ENCODE peak calls at places on chromosomes 3 and 15, in nine cellular contexts. V is CD4-positive, alpha-beta T cell; U is activated T-helper 9 cell treated with anti-CD3 and anti-CD28 coated beads, Interleukin-2, amount 50 U/mL, for 16 hours; Z is heart left ventricle; N is stimulated activated CD4-positive, alpha-beta T cell treated with anti-CD3 and anti-CD28 coated beads, Interleukin-15, amount 100 ng/mL, for 24 hours; A is GF-D8; R is ecto neural progenitor cell; J is GM10248; F is T-helper 17 cell. Y is an unnamed sample.
A peak's percentile ranks its signal among the peaks of the same experiment; 100 is the strongest.

GRCh38 chr3:10196389-10197052 is 31.8 kb downstream of the IRAK2 start:
- DNase-seq in N (peak; percentile 41), J (no peak), R (no peak), F (no peak), V (no peak), A (no peak), U (no peak), Z (peak; percentile 66), Y (peak; percentile 94)

GRCh38 chr3:178443634-178444033 is 92.6 kb upstream of the KCNMB2 start:
- DNase-seq in U (no peak), Z (no peak), F (no peak), V (no peak), J (no peak), N (no peak), R (no peak), A (no peak), Y (no peak)

GRCh38 chr3:184693011-184693975 is 18.6 kb downstream of the MAGEF1 start:
- DNase-seq in N (no peak), J (no peak), F (no peak), V (no peak), U (no peak), R (no peak), Z (no peak), A (no peak), Y (no peak)

GRCh38 chr15:82919231-82919886 is 33.2 kb downstream of the HOMER2 start:
- DNase-seq in Z (peak; percentile 50), U (no peak), V (no peak), A (no peak), J (no peak), R (no peak), N (no peak), F (no peak), Y (no peak)

GRCh38 chr15:27871078-27871695 is 227.9 kb downstream of the OCA2 start:
- DNase-seq in A (no peak), U (no peak), N (no peak), V (no peak), Z (no peak), J (no peak), R (no peak), F (no peak), Y (no peak)

GRCh38 chr3:111715911-111716523 is 120.9 kb upstream of the ZBED2 start:
- DNase-seq in A (no peak), N (peak; percentile 58), V (peak; percentile 8), Z (peak; percentile 46), R (no peak), F (no peak), J (peak; percentile 25), U (no peak), Y (no peak)

GRCh38 chr3:111989061-111989678 is 9.6 kb upstream of the TAGLN3 start:
- DNase-seq in Z (no peak), R (no peak), A (no peak), N (no peak), U (no peak), J (peak; percentile 41), V (no peak), F (no peak), Y (peak; percentile 38)

GRCh38 chr15:80803580-80804525 is 24.7 kb downstream of the CEMIP start:
- DNase-seq in V (no peak), R (no peak), A (no peak), U (no peak), F (no peak), Z (no peak), J (no peak), N (peak; percentile 65), Y (no peak)

GRCh38 chr15:87816016-87816415 is 440.5 kb downstream of the NTRK3 start:
- DNase-seq in N (no peak), A (no peak), F (no peak), U (no peak), V (no peak), Z (no peak), J (no peak), R (no peak), Y (no peak)

GRCh38 chr15:84666373-84666772 is 8.4 kb upstream of the NMB start:
- DNase-seq in F (no peak), N (no peak), V (no peak), A (no peak), U (no peak), J (no peak), Z (no peak), R (no peak), Y (no peak)

GRCh38 chr3:141399200-141399599 is 30.9 kb downstream of the ZBTB38 start:
- DNase-seq in A (no peak), R (no peak), N (no peak), U (no peak), Z (no peak), J (no peak), F (no peak), V (no peak), Y (no peak)

GRCh38 chr15:47300035-47300434 is 417.3 kb upstream of the SEMA6D start:
- DNase-seq in J (no peak), N (no peak), U (no peak), V (no peak), R (no peak), F (no peak), A (no peak), Z (no peak), Y (no peak)

GRCh38 chr3:24607281-24607680 is 112.6 kb upstream of the THRB start:
- DNase-seq in J (no peak), U (no peak), F (no peak), A (no peak), Z (no peak), V (no peak), N (no peak), R (no peak), Y (no peak)

GRCh38 chr3:39605837-39606236 is 138.4 kb downstream of the MOBP start:
- DNase-seq in R (no peak), N (no peak), V (no peak), F (no peak), U (no peak), J (no peak), A (no peak), Z (no peak), Y (no peak)

GRCh38 chr3:38374221-38374620 is 27.6 kb downstream of the XYLB start:
- DNase-seq in J (no peak), R (no peak), V (peak; percentile 5), A (no peak), Z (no peak), U (no peak), F (no peak), N (peak; percentile 54), Y (no peak)

GRCh38 chr3:99856437-99857220 is 39.0 kb downstream of the CMSS1 start:
- DNase-seq in A (no peak), V (no peak), R (no peak), N (no peak), U (no peak), Z (no peak), J (no peak), F (no peak), Y (no peak)

GRCh38 chr3:170864525-170865208 is 5.3 kb downstream of the RPL22L1 start:
- DNase-seq in R (no peak), J (no peak), A (no peak), F (no peak), Z (no peak), U (no peak), V (no peak), N (peak; percentile 27), Y (no peak)

GRCh38 chr3:122942937-122943827 is 84.4 kb downstream of the SEMA5B start:
- DNase-seq in N (peak; percentile 70), U (no peak), F (no peak), V (no peak), Z (peak; percentile 74), J (peak; percentile 75), R (peak; percentile 91), A (no peak), Y (no peak)

GRCh38 chr3:37150621-37151020 is 23.8 kb downstream of the LRRFIP2 start:
- DNase-seq in J (no peak), N (no peak), Z (no peak), A (no peak), F (no peak), R (no peak), U (no peak), V (no peak), Y (no peak)

GRCh38 chr3:53724566-53724965 is 121.7 kb downstream of the CHDH start:
- DNase-seq in Z (no peak), A (no peak), V (no peak), N (no peak), U (no peak), F (no peak), R (no peak), J (no peak), Y (no peak)

GRCh38 chr15:85707519-85708338 is 87.0 kb downstream of the KLHL25 start:
- DNase-seq in V (no peak), U (no peak), N (no peak), J (no peak), A (no peak), R (no peak), Z (no peak), F (no peak), Y (no peak)

GRCh38 chr3:5128861-5129260 is 6.8 kb downstream of the ARL8B start:
- DNase-seq in A (no peak), N (no peak), U (no peak), F (no peak), J (no peak), R (no peak), Z (no peak), V (no peak), Y (no peak)

GRCh38 chr3:159899198-159899597 is 89.4 kb upstream of the IL12A start:
- DNase-seq in U (no peak), R (no peak), Z (no peak), N (no peak), F (no peak), J (no peak), A (no peak), V (no peak), Y (no peak)

GRCh38 chr3:128383316-128384235 is 83.1 kb downstream of the DNAJB8 start:
- DNase-seq in J (no peak), U (peak; percentile 25), N (peak; percentile 58), R (no peak), A (no peak), Z (peak; percentile 82), V (peak; percentile 58), F (no peak), Y (no peak)

Y was measured in skeletal muscle cell.